ENCODE peak calls at places on chromosomes 3 and 15, in four cellular contexts. M, H, N and D are unnamed samples. For H3K9me3, the result is how much of the 10 kb centered on the place peaks cover.

GRCh38 chr3:188978772-188979171 is 193.0 kb upstream of the TPRG1 start:
- DNase-seq in M (no peak), H (no peak), N (no peak), D (no peak)

GRCh38 chr3:183555541-183556081 is at the start of gene KLHL6:
- DNase-seq in M (peak), H (no peak), N (peak), D (peak)

GRCh38 chr3:137165117-137165806 is 207.5 kb downstream of the IL20RB start:
- DNase-seq in M (no peak), H (no peak), N (no peak), D (no peak)

GRCh38 chr15:57606048-57606447 is 14.3 kb downstream of the MYZAP start:
- DNase-seq in M (no peak), H (no peak), N (no peak), D (no peak)

GRCh38 chr3:97705739-97706138 is 58.8 kb upstream of the ARL6 start:
- DNase-seq in M (no peak), H (no peak), N (no peak), D (no peak)

GRCh38 chr3:147924755-147925154 is 515.6 kb downstream of the ZIC1 start:
- DNase-seq in M (no peak), H (no peak), N (no peak), D (no peak)

GRCh38 chr15:85785887-85786777 is 8.6 kb downstream of the KLHL25 start:
- DNase-seq in M (no peak), H (no peak), N (peak), D (no peak)

GRCh38 chr3:126358038-126358815 is 1.0 kb upstream of the KLF15 start:
- DNase-seq in M (no peak), H (peak), N (no peak), D (no peak)

GRCh38 chr3:15606434-15606891 is 4.9 kb downstream of the BTD start:
- DNase-seq in M (no peak), H (no peak), N (no peak), D (no peak)

GRCh38 chr15:99955532-99955931 is 222.3 kb upstream of the LYSMD4 start:
- DNase-seq in M (no peak), H (no peak), N (no peak), D (no peak)

GRCh38 chr3:127671523-127672428 is 976 bp upstream of the ABTB1 start:
- DNase-seq in M (peak), H (peak), N (peak), D (no peak)

GRCh38 chr3:120438971-120439370 is 11.8 kb downstream of the FSTL1 start:
- DNase-seq in M (no peak), H (peak), N (peak), D (no peak)

GRCh38 chr3:71247948-71248315 is 335.6 kb downstream of the FOXP1 start:
- DNase-seq in M (no peak), H (no peak), N (no peak), D (no peak)

GRCh38 chr15:98671060-98672008 is 23.0 kb downstream of the IGF1R start:
- DNase-seq in M (no peak), H (no peak), N (no peak), D (no peak)

GRCh38 chr15:89790661-89791060 is 14.5 kb downstream of the MESP2 start:
- DNase-seq in M (no peak), H (no peak), N (peak), D (no peak)

GRCh38 chr3:59709702-59710555 is 660.1 kb upstream of the CFAP20DC start:
- DNase-seq in M (peak), H (no peak), N (peak), D (no peak)

GRCh38 chr15:64875641-64876223 is 34.0 kb downstream of the PLEKHO2 start:
- DNase-seq in M (no peak), H (no peak), N (no peak), D (no peak)

GRCh38 chr3:71789922-71790321 is 5.0 kb upstream of the PROK2 start:
- DNase-seq in M (no peak), H (no peak), N (no peak), D (no peak)

GRCh38 chr3:123155471-123156011 is 46.2 kb upstream of the SEC22A start:
- DNase-seq in M (no peak), H (no peak), N (no peak), D (no peak)

GRCh38 chr3:15066467-15066866 is 1.4 kb upstream of the MRPS25 start:
- DNase-seq in M (no peak), H (no peak), N (no peak), D (no peak)

GRCh38 chr3:170429050-170429449 is 10.4 kb downstream of the CLDN11 start:
- DNase-seq in M (no peak), H (no peak), N (no peak), D (no peak)

GRCh38 chr3:147411235-147411607 is 2.1 kb downstream of the ZIC1 start:
- DNase-seq in M (no peak), H (no peak), N (no peak), D (no peak)

GRCh38 chr15:39783244-39783820 is 691 bp upstream of the FSIP1 start:
- DNase-seq in M (no peak), H (no peak), N (no peak), D (no peak)

GRCh38 chr3:162103808-162104207 is 607.2 kb downstream of the OTOL1 start:
- DNase-seq in M (no peak), H (no peak), N (no peak), D (no peak)

GRCh38 chr15:56291741-56292140 is 48.1 kb upstream of the RFX7 start:
- DNase-seq in M (no peak), H (no peak), N (no peak), D (no peak)

GRCh38 chr3:188220988-188221818 is 67.2 kb downstream of the LPP start:
- DNase-seq in M (no peak), H (peak), N (no peak), D (no peak)

GRCh38 chr15:88982304-88982945 is 69.2 kb upstream of the MFGE8 start:
- DNase-seq in M (no peak), H (peak), N (no peak), D (no peak)

GRCh38 chr15:51267047-51267713 is 71.2 kb downstream of the CYP19A1 start:
- DNase-seq in M (no peak), H (no peak), N (peak), D (no peak)

GRCh38 chr15:99086327-99086667 is 18.6 kb upstream of the SYNM start:
- DNase-seq in M (no peak), H (no peak), N (no peak), D (no peak)

GRCh38 chr3:140954576-140954975 is 12.9 kb downstream of the SLC25A36 start:
- DNase-seq in M (no peak), H (no peak), N (no peak), D (no peak)

GRCh38 chr3:78571486-78571885 is 1196.3 kb downstream of the ROBO1 start:
- DNase-seq in M (no peak), H (no peak), N (no peak), D (no peak)

GRCh38 chr3:74613060-74613459 is 1.4 kb downstream of the CNTN3 start:
- DNase-seq in M (no peak), H (no peak), N (no peak), D (no peak)

GRCh38 chr3:173825731-173826130 is 428.2 kb downstream of the NLGN1 start:
- DNase-seq in M (no peak), H (no peak), N (no peak), D (no peak)

GRCh38 chr3:188689101-188689574 is 482.6 kb upstream of the TPRG1 start:
- DNase-seq in M (no peak), H (no peak), N (no peak), D (no peak)

GRCh38 chr3:67876261-67876660 is 221.8 kb upstream of the SUCLG2 start:
- DNase-seq in M (no peak), H (no peak), N (no peak), D (no peak)

GRCh38 chr15:101309436-101310162 is 14.6 kb upstream of the SNRPA1 start:
- DNase-seq in M (no peak), H (no peak), N (no peak), D (no peak)

GRCh38 chr3:65955792-65956477 is 82.8 kb downstream of the MAGI1 start:
- DNase-seq in M (no peak), H (no peak), N (peak), D (no peak)

GRCh38 chr3:51718547-51719412 is 11.9 kb downstream of the GRM2 start:
- DNase-seq in M (peak), H (no peak), N (peak), D (peak)

DNA sequence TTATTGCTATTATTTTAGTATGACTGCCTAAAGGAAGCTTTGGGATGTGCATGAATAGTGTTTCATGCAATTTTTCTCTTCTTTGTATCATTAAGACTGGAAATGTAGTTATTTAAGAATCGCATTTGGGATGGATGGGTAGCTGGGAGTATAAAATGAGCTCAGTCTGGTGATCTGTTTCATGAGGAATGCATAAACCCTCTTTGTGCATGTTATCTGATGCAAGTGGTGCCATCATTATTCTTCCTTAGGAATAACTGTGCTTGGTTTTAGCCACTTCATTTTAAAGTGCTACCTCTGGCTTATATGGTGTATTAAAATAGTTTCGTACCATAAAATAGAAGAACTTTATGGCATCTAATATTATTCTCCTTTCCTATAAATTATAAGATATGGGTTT is 535.6 kb downstream of the GRM7 start:
- DNase-seq in M (no peak), H (no peak), N (no peak), D (no peak)
- H3K9me3 ChIP-seq in M (under half), H (under half), N (under half), D (under half)

GRCh38 chr3:44734646-44735168 is 5.3 kb downstream of the ZNF501 start:
- DNase-seq in M (no peak), H (no peak), N (no peak), D (no peak)

GRCh38 chr3:44729384-44729910 is at the start of gene ZNF501:
- DNase-seq in M (peak), H (peak), N (peak), D (peak)
- H3K9me3 ChIP-seq in M (under half), H (under half), N (half or more), D (under half)

GRCh38 chr3:335250-335649 is 138.7 kb downstream of the CHL1 start:
- DNase-seq in M (no peak), H (no peak), N (no peak), D (no peak)

GRCh38 chr3:339346-339745 is 142.8 kb downstream of the CHL1 start:
- DNase-seq in M (no peak), H (no peak), N (no peak), D (no peak)
- H3K9me3 ChIP-seq in M (under half), H (under half), N (under half), D (under half)

GRCh38 chr15:25184356-25185155 is 229.8 kb downstream of the SNRPN start:
- DNase-seq in M (no peak), H (peak), N (no peak), D (no peak)

GRCh38 chr15:25186906-25187645 is 232.3 kb downstream of the SNRPN start:
- DNase-seq in M (no peak), H (peak), N (no peak), D (no peak)

GRCh38 chr15:25185156-25185710 is 230.4 kb downstream of the SNRPN start:
- DNase-seq in M (no peak), H (peak), N (no peak), D (no peak)

GRCh38 chr15:25186411-25186810 is 231.6 kb downstream of the SNRPN start:
- DNase-seq in M (no peak), H (peak), N (no peak), D (no peak)

GRCh38 chr15:25185791-25186190 is 231.0 kb downstream of the SNRPN start:
- DNase-seq in M (no peak), H (peak), N (no peak), D (no peak)
- H3K9me3 ChIP-seq in M (under half), H (under half), N (half or more), D (under half)

DNA sequence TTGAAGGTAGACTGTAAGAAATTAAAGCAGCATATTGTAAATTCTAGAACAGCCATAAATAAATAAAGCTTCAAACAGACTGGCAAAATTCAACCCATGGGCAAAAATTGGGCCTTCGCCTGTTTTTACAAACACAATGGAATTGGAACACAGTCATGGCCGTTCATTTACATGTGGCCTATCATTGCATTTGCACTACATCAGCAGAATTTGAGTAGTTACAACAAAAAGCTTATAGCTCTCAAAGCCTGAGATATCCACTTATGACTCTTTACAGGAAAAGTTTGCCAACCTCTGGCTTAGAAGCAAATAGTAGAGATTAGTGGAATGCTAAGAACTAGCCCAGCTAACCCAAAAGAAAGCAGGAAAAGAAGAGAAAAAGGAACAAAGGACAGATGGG is 139.6 kb upstream of the SKOR1 start:
- DNase-seq in M (no peak), H (no peak), N (no peak), D (no peak)
- H3K9me3 ChIP-seq in M (under half), H (under half), N (under half), D (under half)

GRCh38 chr3:42975955-42976354 is 3.2 kb upstream of the GASK1A start:
- DNase-seq in M (no peak), H (no peak), N (no peak), D (no peak)
- H3K9me3 ChIP-seq in M (under half), H (under half), N (under half), D (under half)

GRCh38 chr3:43582876-43583275 is 38.9 kb downstream of the ANO10 start:
- DNase-seq in M (no peak), H (no peak), N (no peak), D (no peak)

GRCh38 chr3:43580181-43580580 is 41.6 kb downstream of the ANO10 start:
- DNase-seq in M (no peak), H (no peak), N (no peak), D (no peak)

GRCh38 chr3:43581343-43581742 is 40.5 kb downstream of the ANO10 start:
- DNase-seq in M (no peak), H (no peak), N (no peak), D (no peak)

GRCh38 chr3:43584043-43584826 is 37.6 kb downstream of the ANO10 start:
- DNase-seq in M (peak), H (no peak), N (no peak), D (no peak)

DNA sequence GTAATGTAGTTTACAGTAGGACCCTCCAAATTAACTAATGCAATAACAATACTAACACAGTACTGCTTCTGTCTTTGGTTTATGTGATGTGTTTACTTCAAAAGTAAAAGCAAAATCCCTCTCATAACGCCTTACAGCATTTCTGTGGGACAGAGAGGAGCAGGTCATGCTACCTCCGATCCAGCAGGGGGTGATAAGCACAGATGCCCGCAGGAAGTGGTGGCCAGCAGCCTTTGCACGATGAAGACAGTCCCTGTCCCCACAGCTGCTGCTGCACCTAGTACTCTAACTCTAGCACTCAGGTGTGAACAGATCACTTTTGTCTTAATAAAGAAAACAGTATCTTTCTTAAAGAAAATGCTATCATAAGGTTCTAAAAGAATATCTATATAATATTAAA is 38.3 kb downstream of the ANO10 start:
- DNase-seq in M (no peak), H (no peak), N (no peak), D (no peak)
- H3K9me3 ChIP-seq in M (under half), H (under half), N (under half), D (under half)

DNA sequence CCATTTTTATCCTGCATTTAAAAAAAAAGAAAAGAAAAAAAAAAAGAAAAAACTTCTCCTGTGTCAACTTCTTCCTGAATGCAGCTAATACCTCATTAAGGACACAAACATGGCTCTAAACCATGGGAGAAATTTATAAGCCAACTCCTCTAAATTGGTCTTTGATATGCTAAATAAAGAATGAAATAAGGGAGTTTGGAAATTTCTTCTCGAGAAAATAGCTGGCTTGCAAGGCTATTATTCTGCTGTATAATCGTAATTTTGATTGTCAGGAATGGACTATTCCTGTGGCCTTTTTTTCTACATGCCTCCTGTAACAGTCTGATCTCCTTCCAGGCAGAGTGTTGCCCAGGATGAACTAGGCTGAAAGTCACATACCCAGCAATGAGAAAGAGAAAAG is 20.6 kb downstream of the CTXND1 start:
- DNase-seq in M (no peak), H (no peak), N (no peak), D (no peak)
- H3K9me3 ChIP-seq in M (under half), H (under half), N (under half), D (under half)